ENCODE peak calls at places on chromosome 1, in five cellular contexts. One of them, this sample, is unnamed.

GRCh38 chr1:154607084-154607747 is 770 bp downstream of the ADAR start:
- DNase-seq in Daoy: peak
- DNase-seq in kidney tubule cell: peak
- DNase-seq in fibroblast of the aortic adventitia: peak
- DNase-seq in EL: peak
- DNase-seq in this sample: peak

GRCh38 chr1:216945506-216946080 is 222.4 kb upstream of the ESRRG start:
- DNase-seq in Daoy: no peak
- DNase-seq in kidney tubule cell: no peak
- DNase-seq in fibroblast of the aortic adventitia: no peak
- DNase-seq in EL: no peak
- DNase-seq in this sample: no peak

GRCh38 chr1:25204797-25205441 is 27.4 kb downstream of the SYF2 start:
- DNase-seq in Daoy: no peak
- DNase-seq in kidney tubule cell: peak
- DNase-seq in fibroblast of the aortic adventitia: peak
- DNase-seq in EL: peak
- DNase-seq in this sample: peak

GRCh38 chr1:234727018-234727757 is 117.2 kb upstream of the IRF2BP2 start:
- DNase-seq in Daoy: no peak
- DNase-seq in kidney tubule cell: peak
- DNase-seq in fibroblast of the aortic adventitia: no peak
- DNase-seq in EL: no peak
- DNase-seq in this sample: peak

GRCh38 chr1:156860639-156861423 is at the start of gene NTRK1:
- DNase-seq in Daoy: peak
- DNase-seq in kidney tubule cell: no peak
- DNase-seq in fibroblast of the aortic adventitia: no peak
- DNase-seq in EL: peak
- DNase-seq in this sample: peak

GRCh38 chr1:3999941-4000735 is 100.1 kb upstream of the C1orf174 start:
- DNase-seq in Daoy: no peak
- DNase-seq in kidney tubule cell: no peak
- DNase-seq in fibroblast of the aortic adventitia: no peak
- DNase-seq in EL: no peak
- DNase-seq in this sample: no peak

GRCh38 chr1:243483952-243484351 is 228.1 kb downstream of the SDCCAG8 start:
- DNase-seq in Daoy: no peak
- DNase-seq in kidney tubule cell: no peak
- DNase-seq in fibroblast of the aortic adventitia: no peak
- DNase-seq in EL: no peak
- DNase-seq in this sample: no peak

GRCh38 chr1:22387888-22388564 is 63.6 kb upstream of the ZBTB40 start:
- DNase-seq in Daoy: no peak
- DNase-seq in kidney tubule cell: no peak
- DNase-seq in fibroblast of the aortic adventitia: peak
- DNase-seq in EL: peak
- DNase-seq in this sample: no peak

GRCh38 chr1:95321516-95321915 is 87.5 kb downstream of the RWDD3 start:
- DNase-seq in Daoy: no peak
- DNase-seq in kidney tubule cell: no peak
- DNase-seq in fibroblast of the aortic adventitia: no peak
- DNase-seq in EL: no peak
- DNase-seq in this sample: no peak

GRCh38 chr1:203985044-203985443 is 87.9 kb upstream of the SOX13 start:
- DNase-seq in Daoy: no peak
- DNase-seq in kidney tubule cell: no peak
- DNase-seq in fibroblast of the aortic adventitia: no peak
- DNase-seq in EL: peak
- DNase-seq in this sample: no peak

This sample was measured in NCI-H1694 treated with DMSO at 0.1 percent for 48 hours.